ENCODE peak calls at places on chromosomes 3 and 15, in four cellular contexts. N is fibroblast of mammary gland, G is tibial nerve, Q is tibial artery. V is an unnamed sample.
A peak's percentile ranks its signal among the peaks of the same experiment; 100 is the strongest.

GRCh38 chr15:72970965-72971746 is 81.1 kb upstream of the NEO1 start:
- DNase-seq in G (no peak), Q (no peak), N (peak; percentile 39), V (no peak)

GRCh38 chr15:85749261-85750151 is 45.2 kb downstream of the KLHL25 start:
- DNase-seq in N (peak; percentile 40), G (no peak), Q (peak; percentile 74), V (peak; percentile 64)

GRCh38 chr15:80836991-80837390 is 57.8 kb downstream of the CEMIP start:
- DNase-seq in G (no peak), N (no peak), Q (no peak), V (no peak)

GRCh38 chr3:125035217-125035616 is 20.6 kb downstream of the HEG1 start:
- DNase-seq in N (no peak), G (no peak), Q (no peak), V (no peak)

GRCh38 chr15:79916424-79916823 is 19.6 kb upstream of the MTHFS start:
- DNase-seq in Q (no peak), N (no peak), G (no peak), V (no peak)

GRCh38 chr15:63436872-63437375 is 55.3 kb upstream of the CA12 start:
- DNase-seq in Q (peak; percentile 86), G (peak; percentile 82), N (peak; percentile 77), V (peak; percentile 90)

GRCh38 chr3:21170964-21171363 is 580.0 kb downstream of the ZNF385D start:
- DNase-seq in N (peak; percentile 18), G (no peak), Q (no peak), V (no peak)

GRCh38 chr15:35246376-35246965 is 161.4 kb upstream of the NANOGP8 start:
- DNase-seq in Q (no peak), N (no peak), G (no peak), V (no peak)

GRCh38 chr3:55331524-55331923 is 155.6 kb downstream of the WNT5A start:
- DNase-seq in G (no peak), N (no peak), Q (no peak), V (no peak)

GRCh38 chr3:10757021-10757820 is 58.8 kb upstream of the SLC6A11 start:
- DNase-seq in G (no peak), Q (no peak), N (peak; percentile 6), V (no peak)

GRCh38 chr3:127035672-127036071 is 52.8 kb downstream of the PLXNA1 start:
- DNase-seq in G (peak; percentile 50), Q (peak; percentile 86), N (peak; percentile 97), V (no peak)

GRCh38 chr15:40847225-40847961 is 3.5 kb downstream of the SPINT1 start:
- DNase-seq in N (no peak), Q (peak; percentile 75), G (no peak), V (no peak)
- TF ChIP-seq CTCF in N (no peak), Q (no peak), G (no peak), V (no peak)

GRCh38 chr3:25021816-25022215 is 406.2 kb upstream of the RARB start:
- DNase-seq in Q (no peak), G (no peak), N (peak; percentile 64), V (no peak)
- TF ChIP-seq CTCF in Q (peak; percentile 60), G (peak; percentile 62), N (peak; percentile 67), V (peak; percentile 75)

DNA sequence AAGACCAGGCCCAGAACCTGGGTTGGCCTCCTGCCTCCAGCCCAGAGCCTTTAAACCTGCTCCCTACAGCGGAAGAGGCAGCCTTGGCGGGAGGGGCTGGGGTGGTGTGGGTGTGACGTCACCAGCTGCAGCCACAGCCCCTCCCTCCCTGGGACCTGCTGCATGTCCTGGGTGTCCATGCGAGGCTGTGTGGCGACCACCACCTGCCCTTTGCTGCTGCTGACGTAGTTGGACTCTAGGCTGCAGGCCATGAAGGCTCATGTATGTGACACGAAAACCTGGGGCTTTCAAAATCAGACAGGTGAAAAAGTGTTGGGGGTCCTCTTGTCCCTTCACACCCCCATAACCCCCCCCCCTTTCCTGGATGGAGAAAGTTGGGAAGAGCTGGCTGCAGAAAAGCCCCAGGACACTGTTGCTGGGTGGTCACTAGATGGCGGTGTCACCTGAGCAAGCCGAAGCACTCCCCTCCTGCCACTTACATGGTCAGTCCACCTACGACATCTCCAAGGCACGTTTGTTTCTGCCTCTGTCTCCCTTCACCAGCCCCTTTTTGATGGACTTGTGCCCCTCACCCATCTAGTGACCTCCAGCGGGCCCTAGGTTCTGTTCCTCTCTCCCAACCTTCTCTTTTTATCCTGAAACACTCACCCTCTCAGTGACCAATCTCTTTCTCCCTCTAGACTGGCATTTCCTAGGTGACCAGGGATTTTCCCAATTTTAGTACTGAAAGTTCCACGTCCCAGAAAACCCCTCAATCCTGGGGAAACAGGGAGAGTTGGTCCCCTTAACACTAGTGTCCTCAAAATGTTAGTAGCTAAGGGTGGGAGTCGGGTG is 35.2 kb downstream of the SLC6A20 start:
- DNase-seq in G (no peak), N (peak; percentile 71), Q (no peak), V (peak; percentile 79)
- TF ChIP-seq CTCF in G (peak; percentile 76), N (peak; percentile 85), Q (peak; percentile 58), V (peak; percentile 76)

GRCh38 chr3:180684807-180685206 is 5.5 kb upstream of the CCDC39 start:
- DNase-seq in G (no peak), N (no peak), Q (no peak), V (no peak)

GRCh38 chr3:180693656-180694055 is 14.4 kb upstream of the CCDC39 start:
- DNase-seq in N (no peak), Q (no peak), G (no peak), V (no peak)

GRCh38 chr3:180690061-180690460 is 10.8 kb upstream of the CCDC39 start:
- DNase-seq in Q (no peak), N (no peak), G (no peak), V (no peak)
- TF ChIP-seq CTCF in Q (no peak), N (peak; percentile 21), G (no peak), V (no peak)

GRCh38 chr3:196659901-196660351 is 20.4 kb downstream of the NRROS start:
- DNase-seq in N (no peak), G (no peak), Q (no peak), V (no peak)

GRCh38 chr3:196662711-196663571 is 23.4 kb downstream of the NRROS start:
- DNase-seq in Q (no peak), G (no peak), N (no peak), V (no peak)

GRCh38 chr3:196661400-196661799 is 21.9 kb downstream of the NRROS start:
- DNase-seq in G (no peak), N (no peak), Q (no peak), V (no peak)

GRCh38 chr3:196662033-196662432 is 22.5 kb downstream of the NRROS start:
- DNase-seq in Q (no peak), G (no peak), N (no peak), V (no peak)

DNA sequence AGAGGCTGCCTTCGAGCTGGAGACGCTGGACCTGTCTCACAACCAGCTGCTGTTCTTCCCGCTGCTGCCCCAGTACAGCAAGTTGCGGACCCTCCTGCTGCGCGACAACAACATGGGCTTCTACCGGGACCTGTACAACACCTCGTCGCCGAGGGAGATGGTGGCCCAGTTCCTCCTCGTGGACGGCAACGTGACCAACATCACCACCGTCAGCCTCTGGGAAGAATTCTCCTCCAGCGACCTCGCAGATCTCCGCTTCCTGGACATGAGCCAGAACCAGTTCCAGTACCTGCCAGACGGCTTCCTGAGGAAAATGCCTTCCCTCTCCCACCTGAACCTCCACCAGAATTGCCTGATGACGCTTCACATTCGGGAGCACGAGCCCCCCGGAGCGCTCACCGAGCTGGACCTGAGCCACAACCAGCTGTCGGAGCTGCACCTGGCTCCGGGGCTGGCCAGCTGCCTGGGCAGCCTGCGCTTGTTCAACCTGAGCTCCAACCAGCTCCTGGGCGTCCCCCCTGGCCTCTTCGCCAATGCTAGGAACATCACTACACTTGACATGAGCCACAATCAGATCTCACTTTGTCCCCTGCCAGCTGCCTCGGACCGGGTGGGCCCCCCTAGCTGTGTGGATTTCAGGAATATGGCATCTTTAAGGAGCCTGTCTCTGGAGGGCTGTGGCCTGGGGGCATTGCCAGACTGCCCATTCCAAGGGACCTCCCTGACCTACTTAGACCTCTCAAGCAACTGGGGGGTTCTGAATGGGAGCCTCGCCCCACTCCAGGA is 21.1 kb downstream of the NRROS start:
- DNase-seq in N (no peak), Q (no peak), G (no peak), V (no peak)
- TF ChIP-seq CTCF in N (no peak), Q (no peak), G (no peak), V (no peak)

DNA sequence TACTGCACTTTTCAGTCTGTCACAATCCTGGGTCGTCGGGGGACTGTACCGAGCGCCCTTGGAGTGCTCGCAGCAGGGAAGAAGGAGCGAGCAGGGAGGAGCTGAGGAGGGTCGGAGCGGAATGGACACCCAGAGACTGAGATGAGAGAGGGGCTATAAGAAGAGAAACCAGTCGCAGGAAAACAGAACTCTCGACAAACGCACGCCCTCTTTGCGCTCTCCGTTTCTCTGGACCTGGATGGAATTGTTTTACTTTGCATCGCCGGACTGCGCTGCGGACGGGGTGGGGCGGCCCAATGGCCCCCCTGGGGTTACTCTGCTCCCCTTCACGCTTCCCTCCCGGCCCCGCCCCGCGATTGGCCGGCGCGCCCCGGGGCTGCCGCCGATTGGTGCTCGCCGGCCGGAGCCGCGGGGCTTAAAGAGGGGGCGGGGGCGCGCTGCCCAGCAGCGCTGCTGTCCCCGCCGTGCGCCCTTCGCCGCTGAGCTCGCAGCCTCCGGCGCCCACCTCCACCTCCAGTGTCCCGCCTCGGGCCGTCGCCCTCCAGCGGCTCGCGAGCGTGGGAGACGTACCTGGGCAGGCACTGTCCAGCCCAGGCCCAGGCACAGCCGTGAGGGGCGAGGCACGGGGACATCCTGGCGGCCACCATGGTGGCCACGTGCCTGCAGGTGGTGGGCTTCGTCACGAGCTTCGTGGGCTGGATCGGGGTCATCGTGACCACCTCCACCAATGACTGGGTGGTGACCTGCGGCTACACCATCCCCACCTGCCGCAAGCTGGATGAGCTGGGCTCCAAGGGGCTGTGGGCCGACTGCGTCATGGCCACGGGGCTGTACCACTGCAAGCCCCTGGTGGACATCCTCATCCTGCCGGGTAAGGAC is at the start of gene CLDN11:
- DNase-seq in G (peak; percentile 41), N (peak; percentile 63), Q (no peak), V (no peak)
- TF ChIP-seq CTCF in G (peak; percentile 34), N (peak; percentile 6), Q (no peak), V (no peak)

V was measured in osteocyte.